ENCODE peak calls at places on chromosomes 12 and 14, in four cellular contexts. One of them, this sample, is unnamed.

GRCh38 chr12:119176267-119177055 is 2.3 kb upstream of the HSPB8 start:
- DNase-seq in astrocyte of the spinal cord: peak; percentile 90
- DNase-seq in thyroid gland: peak; percentile 86
- DNase-seq in Panc1: peak; percentile 56
- DNase-seq in this sample: no peak

GRCh38 chr12:14771651-14772137 is 31.6 kb downstream of the WBP11 start:
- DNase-seq in astrocyte of the spinal cord: no peak
- DNase-seq in thyroid gland: no peak
- DNase-seq in Panc1: no peak
- DNase-seq in this sample: no peak

GRCh38 chr14:22393796-22394195 is 195.2 kb downstream of the DAD1 start:
- DNase-seq in astrocyte of the spinal cord: no peak
- DNase-seq in thyroid gland: no peak
- DNase-seq in Panc1: no peak
- DNase-seq in this sample: no peak

GRCh38 chr14:51002406-51002984 is 58.2 kb upstream of the PYGL start:
- DNase-seq in astrocyte of the spinal cord: no peak
- DNase-seq in thyroid gland: no peak
- DNase-seq in Panc1: no peak
- DNase-seq in this sample: no peak

GRCh38 chr14:99445916-99446315 is 34.7 kb downstream of the SETD3 start:
- DNase-seq in astrocyte of the spinal cord: no peak
- DNase-seq in thyroid gland: no peak
- DNase-seq in Panc1: no peak
- DNase-seq in this sample: peak; percentile 25

GRCh38 chr14:102508774-102509743 is 517 bp downstream of the ANKRD9 start:
- DNase-seq in astrocyte of the spinal cord: peak; percentile 22
- DNase-seq in thyroid gland: peak; percentile 59
- DNase-seq in Panc1: no peak
- DNase-seq in this sample: no peak

GRCh38 chr14:94081386-94081820 is 293 bp downstream of the IFI27L1 start:
- DNase-seq in astrocyte of the spinal cord: no peak
- DNase-seq in thyroid gland: peak; percentile 13
- DNase-seq in Panc1: no peak
- DNase-seq in this sample: no peak

GRCh38 chr12:113348849-113349536 is 9.4 kb upstream of the PLBD2 start:
- DNase-seq in astrocyte of the spinal cord: no peak
- DNase-seq in thyroid gland: no peak
- DNase-seq in Panc1: no peak
- DNase-seq in this sample: no peak

GRCh38 chr12:57846285-57846576 is 298 bp downstream of the CTDSP2 start:
- DNase-seq in astrocyte of the spinal cord: no peak
- DNase-seq in thyroid gland: no peak
- DNase-seq in Panc1: no peak
- DNase-seq in this sample: no peak

GRCh38 chr14:67253076-67253635 is 11.9 kb downstream of the PALS1 start:
- DNase-seq in astrocyte of the spinal cord: no peak
- DNase-seq in thyroid gland: no peak
- DNase-seq in Panc1: no peak
- DNase-seq in this sample: no peak

GRCh38 chr14:92638266-92638665 is 110.2 kb downstream of the LGMN start:
- DNase-seq in astrocyte of the spinal cord: no peak
- DNase-seq in thyroid gland: no peak
- DNase-seq in Panc1: no peak
- DNase-seq in this sample: no peak

GRCh38 chr12:102426599-102427541 is 53.5 kb downstream of the IGF1 start:
- DNase-seq in astrocyte of the spinal cord: peak; percentile 5
- DNase-seq in thyroid gland: no peak
- DNase-seq in Panc1: no peak
- DNase-seq in this sample: no peak

This sample was measured in osteocyte.